ENCODE peak calls at places on chromosomes 4 and X, in six cellular contexts. L, Y, D, N, X and K are unnamed samples.

GRCh38 chr4:185384877-185385465 is 10.8 kb downstream of the LRP2BP start:
- DNase-seq in L (no peak), Y (no peak), D (no peak), N (peak), X (no peak), K (no peak)

GRCh38 chrX:114841051-114841450 is 176.4 kb downstream of the IL13RA2 start:
- DNase-seq in Y (no peak), X (no peak), L (no peak), D (no peak), N (no peak), K (peak)

GRCh38 chr4:64846417-64846816 is 437.2 kb upstream of the TECRL start:
- DNase-seq in L (no peak), X (no peak), Y (no peak), N (no peak), D (no peak), K (no peak)

GRCh38 chr4:141011799-141012377 is 121.4 kb downstream of the RNF150 start:
- DNase-seq in D (no peak), L (no peak), N (no peak), X (no peak), Y (no peak), K (no peak)

GRCh38 chr4:80454040-80454439 is 118.5 kb downstream of the CFAP299 start:
- DNase-seq in X (no peak), D (no peak), N (no peak), Y (no peak), L (no peak), K (peak)

GRCh38 chrX:102840871-102841705 is 96.0 kb upstream of the RAB40AL start:
- DNase-seq in X (no peak), L (no peak), Y (no peak), N (peak), D (no peak), K (peak)

GRCh38 chrX:84046403-84046984 is 141.5 kb downstream of the RPS6KA6 start:
- DNase-seq in Y (peak), N (peak), D (peak), X (no peak), L (peak), K (peak)

GRCh38 chr4:26873391-26874026 is 12.9 kb downstream of the STIM2 start:
- DNase-seq in L (no peak), N (no peak), X (no peak), D (no peak), Y (no peak), K (no peak)

GRCh38 chrX:9927638-9928037 is 39.5 kb upstream of the CLDN34 start:
- DNase-seq in N (no peak), Y (peak), X (no peak), L (no peak), D (no peak), K (no peak)

GRCh38 chr4:99615210-99615834 is 40.7 kb downstream of the MTTP start:
- DNase-seq in N (no peak), X (no peak), D (peak), Y (no peak), L (no peak), K (no peak)

GRCh38 chr4:65951177-65951576 is 280.9 kb upstream of the EPHA5 start:
- DNase-seq in X (no peak), Y (no peak), L (no peak), D (no peak), N (no peak), K (no peak)

GRCh38 chr4:161841759-161842158 is 322.0 kb downstream of the FSTL5 start:
- DNase-seq in Y (no peak), L (no peak), D (no peak), X (no peak), N (no peak), K (no peak)
- TF ChIP-seq USF2 in Y (no peak), L (no peak), D (no peak), X (no peak), N (no peak), K (no peak)

GRCh38 chr4:8538703-8539567 is 41.3 kb upstream of the GPR78 start:
- DNase-seq in L (peak), D (no peak), N (no peak), Y (no peak), X (no peak), K (peak)
- TF ChIP-seq USF2 in L (no peak), D (no peak), N (no peak), Y (no peak), X (no peak), K (no peak)

DNA sequence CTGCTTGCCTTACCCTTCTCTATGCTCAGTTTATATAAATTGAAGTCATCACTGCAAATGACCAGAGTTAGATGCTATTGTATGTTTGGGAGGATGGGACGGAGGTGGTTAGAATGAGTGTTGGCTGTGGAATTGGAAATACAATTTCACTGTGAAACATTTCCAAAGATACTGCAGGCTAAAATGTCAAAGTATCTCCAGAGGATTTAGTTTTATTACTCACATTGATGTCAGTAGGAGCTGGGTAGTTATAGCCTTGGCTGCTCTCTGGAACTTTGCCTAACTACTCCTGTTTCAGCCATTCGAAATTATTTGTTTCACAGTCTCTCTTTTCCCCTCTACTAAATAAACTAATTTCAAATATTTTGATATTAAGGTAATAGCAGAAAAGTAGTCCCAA is 92.6 kb upstream of the PPP3CA start:
- DNase-seq in L (no peak), D (no peak), Y (no peak), N (no peak), X (no peak), K (peak)
- TF ChIP-seq USF2 in L (no peak), D (no peak), Y (no peak), N (no peak), X (no peak), K (no peak)

GRCh38 chr4:128285085-128286023 is 2.3 kb downstream of the PGRMC2 start:
- DNase-seq in D (no peak), L (no peak), N (no peak), Y (no peak), X (no peak), K (no peak)
- TF ChIP-seq USF2 in D (no peak), L (peak), N (no peak), Y (no peak), X (no peak), K (no peak)

GRCh38 chrX:44495091-44495490 is 47.6 kb downstream of the FUNDC1 start:
- DNase-seq in X (no peak), D (no peak), L (no peak), Y (no peak), N (no peak), K (no peak)
- TF ChIP-seq USF2 in X (no peak), D (no peak), L (no peak), Y (no peak), N (no peak), K (no peak)